ENCODE peak calls at places on chromosomes 2 and 18, in five cellular contexts. S is M059J, N is activated gamma-delta T cell, W is cardiac muscle cell, K is NCI-H510A treated with DMSO at 0.1 percent for 48 hours. V is an unnamed sample.

GRCh38 chr2:238875161-238875530 is 27.3 kb downstream of the TWIST2 start:
- DNase-seq in N (no peak), K (no peak), W (peak; percentile 36), S (no peak), V (peak; percentile 85)

GRCh38 chr2:32755666-32756065 is 127.8 kb downstream of the TTC27 start:
- DNase-seq in N (no peak), K (no peak), W (no peak), S (no peak), V (no peak)

GRCh38 chr2:176527141-176527901 is 258.1 kb downstream of the MTX2 start:
- DNase-seq in N (no peak), W (peak; percentile 49), K (no peak), S (no peak), V (peak; percentile 43)

GRCh38 chr2:235675678-235676535 is 182.1 kb downstream of the AGAP1 start:
- DNase-seq in S (peak; percentile 50), W (peak; percentile 29), K (no peak), N (no peak), V (peak; percentile 28)

GRCh38 chr2:144645055-144645778 is 125.3 kb upstream of the ZEB2 start:
- DNase-seq in S (peak; percentile 47), K (no peak), W (no peak), N (no peak), V (peak; percentile 9)

GRCh38 chr2:176582990-176583481 is 313.8 kb downstream of the MTX2 start:
- DNase-seq in W (peak; percentile 91), K (no peak), N (no peak), S (peak; percentile 96), V (peak; percentile 92)

GRCh38 chr2:240286596-240286995 is 146.1 kb upstream of the OTOS start:
- DNase-seq in N (no peak), K (no peak), W (no peak), S (no peak), V (no peak)

GRCh38 chr2:24822049-24822706 is 29.0 kb downstream of the CENPO start:
- DNase-seq in W (no peak), N (no peak), S (no peak), K (no peak), V (no peak)

GRCh38 chr2:160411167-160411566 is 82.4 kb downstream of the RBMS1 start:
- DNase-seq in S (peak; percentile 91), K (no peak), W (peak; percentile 60), N (no peak), V (peak; percentile 70)

GRCh38 chr2:231138699-231139098 is 13.9 kb upstream of the HTR2B start:
- DNase-seq in S (no peak), K (peak; percentile 99), W (peak; percentile 27), N (no peak), V (peak; percentile 18)

GRCh38 chr2:8571792-8572499 is 109.9 kb upstream of the ID2 start:
- DNase-seq in N (no peak), W (no peak), S (no peak), K (peak; percentile 71), V (no peak)

GRCh38 chr18:62979172-62979571 is 263.8 kb downstream of the PHLPP1 start:
- DNase-seq in K (peak; percentile 97), N (no peak), W (peak; percentile 87), S (peak; percentile 86), V (peak; percentile 42)

GRCh38 chr2:78077637-78078036 is 555.5 kb upstream of the LRRTM4 start:
- DNase-seq in W (no peak), S (no peak), N (no peak), K (peak; percentile 74), V (no peak)

GRCh38 chr2:12321886-12322285 is 394.9 kb upstream of the TRIB2 start:
- DNase-seq in K (no peak), S (no peak), W (peak; percentile 40), N (no peak), V (peak; percentile 39)

GRCh38 chr2:205759732-205760516 is 77.6 kb downstream of the NRP2 start:
- DNase-seq in N (no peak), S (no peak), K (no peak), W (no peak), V (no peak)

GRCh38 chr2:138827426-138828054 is 47.4 kb upstream of the NXPH2 start:
- DNase-seq in K (peak; percentile 81), W (peak; percentile 77), N (no peak), S (peak; percentile 64), V (peak; percentile 82)

GRCh38 chr2:197191177-197191947 is 119.2 kb downstream of the ANKRD44 start:
- DNase-seq in W (peak; percentile 58), S (peak; percentile 41), N (no peak), K (peak; percentile 46), V (peak; percentile 61)

GRCh38 chr2:17101091-17101490 is 417.1 kb downstream of the RAD51AP2 start:
- DNase-seq in S (no peak), W (no peak), N (no peak), K (no peak), V (no peak)

GRCh38 chr2:156333951-156334495 is 1.5 kb upstream of the NR4A2 start:
- DNase-seq in N (peak; percentile 76), K (peak; percentile 23), W (no peak), S (peak; percentile 47), V (no peak)

GRCh38 chr2:48504647-48505327 is 25.2 kb upstream of the STON1 start:
- DNase-seq in K (no peak), N (no peak), W (peak; percentile 81), S (peak; percentile 65), V (peak; percentile 78)

GRCh38 chr2:234026111-234026510 is 24.4 kb upstream of the SPP2 start:
- DNase-seq in S (peak; percentile 76), W (no peak), K (no peak), N (no peak), V (peak; percentile 30)

GRCh38 chr2:12716250-12717190 is at the start of gene TRIB2:
- DNase-seq in S (peak; percentile 74), W (peak; percentile 96), N (peak; percentile 94), K (peak; percentile 81), V (peak; percentile 83)

GRCh38 chr2:218217366-218218309 is 649 bp downstream of the ARPC2 start:
- DNase-seq in W (peak; percentile 45), S (peak; percentile 52), N (peak; percentile 55), K (peak; percentile 28), V (peak; percentile 31)

GRCh38 chr2:222798528-222798927 is 62.3 kb upstream of the ACSL3 start:
- DNase-seq in W (no peak), K (no peak), N (no peak), S (no peak), V (no peak)

GRCh38 chr2:145018502-145018901 is 498.6 kb upstream of the ZEB2 start:
- DNase-seq in S (peak; percentile 27), W (no peak), K (peak; percentile 35), N (no peak), V (no peak)

GRCh38 chr2:230666885-230667712 is 45.5 kb upstream of the CAB39 start:
- DNase-seq in K (no peak), S (peak; percentile 80), N (no peak), W (peak; percentile 27), V (peak; percentile 73)

GRCh38 chr2:173860082-173860481 is 105.1 kb downstream of the SP3 start:
- DNase-seq in S (no peak), W (no peak), N (no peak), K (no peak), V (no peak)

GRCh38 chr2:129754431-129754830 is 225.0 kb upstream of the RAB6C start:
- DNase-seq in K (peak; percentile 80), W (no peak), S (no peak), N (no peak), V (no peak)

GRCh38 chr2:88751770-88752169 is 60.3 kb downstream of the RPIA start:
- DNase-seq in W (no peak), S (no peak), K (no peak), N (no peak), V (no peak)

GRCh38 chr2:222882484-222882928 is 21.7 kb downstream of the ACSL3 start:
- DNase-seq in K (no peak), W (no peak), N (no peak), S (no peak), V (no peak)

GRCh38 chr2:36376992-36377738 is 21.6 kb downstream of the CRIM1 start:
- DNase-seq in K (no peak), S (peak; percentile 87), W (no peak), N (no peak), V (no peak)

GRCh38 chr2:109457811-109458210 is 156.0 kb downstream of the SEPTIN10 start:
- DNase-seq in K (no peak), W (no peak), N (no peak), S (peak; percentile 28), V (no peak)

GRCh38 chr2:149166958-149167810 is 128.7 kb downstream of the LYPD6B start:
- DNase-seq in W (peak; percentile 26), S (peak; percentile 81), N (no peak), K (no peak), V (no peak)

GRCh38 chr2:37895135-37895534 is 30.0 kb upstream of the RMDN2 start:
- DNase-seq in K (no peak), S (no peak), W (no peak), N (no peak), V (no peak)

GRCh38 chr18:49677762-49678398 is 116.0 kb downstream of the LIPG start:
- DNase-seq in S (no peak), W (no peak), N (no peak), K (no peak), V (no peak)

GRCh38 chr2:236871500-236872001 is 214.1 kb upstream of the COPS8 start:
- DNase-seq in S (peak; percentile 96), N (no peak), K (peak; percentile 52), W (peak; percentile 96), V (peak; percentile 90)

GRCh38 chr18:61975526-61976326 is 82.9 kb upstream of the RNF152 start:
- DNase-seq in N (no peak), S (peak; percentile 27), W (no peak), K (no peak), V (no peak)